ENCODE peak calls at places on chromosomes 3 and 15, in seven cellular contexts. N is immature natural killer cell, O is EH, R is H54, T is fibroblast of the aortic adventitia, Z is GM12891, K is GM19239. J is an unnamed sample.

GRCh38 chr15:87829651-87830050 is 426.9 kb downstream of the NTRK3 start:
- DNase-seq in K (no peak), Z (no peak), N (no peak), R (no peak), O (peak), T (peak), J (peak)

GRCh38 chr3:77326586-77326985 is 286.7 kb downstream of the ROBO2 start:
- DNase-seq in K (no peak), O (no peak), Z (no peak), T (no peak), N (no peak), R (no peak), J (no peak)

GRCh38 chr3:170470063-170471006 is 51.7 kb downstream of the CLDN11 start:
- DNase-seq in N (no peak), R (no peak), T (peak), K (no peak), O (peak), Z (no peak), J (no peak)

GRCh38 chr15:28961391-28961790 is 75.6 kb downstream of the APBA2 start:
- DNase-seq in O (no peak), K (no peak), Z (no peak), R (no peak), T (no peak), N (no peak), J (no peak)

GRCh38 chr15:78928616-78929093 is 16.2 kb downstream of the CTSH start:
- DNase-seq in Z (no peak), R (no peak), N (no peak), K (no peak), T (no peak), O (no peak), J (no peak)

GRCh38 chr3:172550347-172550943 is 27.2 kb upstream of the TNFSF10 start:
- DNase-seq in R (peak), Z (no peak), K (no peak), O (peak), N (no peak), T (peak), J (peak)

GRCh38 chr3:89635137-89635536 is 527.7 kb downstream of the EPHA3 start:
- DNase-seq in K (no peak), R (no peak), Z (no peak), O (no peak), T (no peak), N (no peak), J (no peak)

GRCh38 chr3:169280010-169280585 is 383.4 kb downstream of the MECOM start:
- DNase-seq in N (no peak), T (peak), K (no peak), O (no peak), Z (no peak), R (no peak), J (no peak)

GRCh38 chr15:39363761-39364586 is 216.9 kb upstream of the THBS1 start:
- DNase-seq in T (no peak), N (no peak), O (peak), Z (no peak), K (no peak), R (no peak), J (no peak)

J was measured in CMK.